ENCODE peak calls at places on chromosomes 12 and 14, in four cellular contexts. One of them, this sample, is unnamed.

GRCh38 chr14:54362759-54363437 is 33.9 kb upstream of the CDKN3 start:
- DNase-seq in tibial nerve: no peak
- DNase-seq in upper lobe of right lung: no peak
- DNase-seq in ovary: no peak
- DNase-seq in this sample: no peak

GRCh38 chr12:40031965-40032364 is 73.9 kb downstream of the SLC2A13 start:
- DNase-seq in tibial nerve: no peak
- DNase-seq in upper lobe of right lung: no peak
- DNase-seq in ovary: no peak
- DNase-seq in this sample: no peak

GRCh38 chr12:109553471-109553870 is 19.8 kb downstream of the MMAB start:
- DNase-seq in tibial nerve: no peak
- DNase-seq in ovary: no peak
- DNase-seq in upper lobe of right lung: no peak
- DNase-seq in this sample: no peak

GRCh38 chr12:122836027-122836921 is 1.0 kb downstream of the HIP1R start:
- DNase-seq in tibial nerve: no peak
- DNase-seq in ovary: no peak
- DNase-seq in upper lobe of right lung: no peak
- DNase-seq in this sample: no peak

GRCh38 chr12:89418228-89418910 is 66.1 kb upstream of the DUSP6 start:
- DNase-seq in upper lobe of right lung: no peak
- DNase-seq in ovary: no peak
- DNase-seq in tibial nerve: no peak
- DNase-seq in this sample: no peak

GRCh38 chr14:23556700-23557440 is 799 bp downstream of the THTPA start:
- DNase-seq in upper lobe of right lung: no peak
- DNase-seq in ovary: no peak
- DNase-seq in tibial nerve: no peak
- DNase-seq in this sample: no peak

GRCh38 chr14:29743566-29743965 is 184.1 kb downstream of the PRKD1 start:
- DNase-seq in tibial nerve: no peak
- DNase-seq in upper lobe of right lung: no peak
- DNase-seq in ovary: no peak
- DNase-seq in this sample: no peak

GRCh38 chr12:75844985-75845384 is 186.6 kb downstream of the PHLDA1 start:
- DNase-seq in ovary: no peak
- DNase-seq in tibial nerve: no peak
- DNase-seq in upper lobe of right lung: no peak
- DNase-seq in this sample: no peak

GRCh38 chr14:22923746-22924145 is 4.8 kb upstream of the RBM23 start:
- DNase-seq in upper lobe of right lung: no peak
- DNase-seq in tibial nerve: no peak
- DNase-seq in ovary: no peak
- DNase-seq in this sample: no peak

GRCh38 chr12:34302131-34302885 is 280.0 kb downstream of the ALG10 start:
- DNase-seq in upper lobe of right lung: no peak
- DNase-seq in ovary: no peak
- DNase-seq in tibial nerve: no peak
- DNase-seq in this sample: no peak

GRCh38 chr12:130646690-130647089 is 69.4 kb downstream of the RIMBP2 start:
- DNase-seq in ovary: no peak
- DNase-seq in tibial nerve: no peak
- DNase-seq in upper lobe of right lung: no peak
- DNase-seq in this sample: no peak

GRCh38 chr12:16788888-16789790 is 183.2 kb upstream of the LMO3 start:
- DNase-seq in upper lobe of right lung: no peak
- DNase-seq in ovary: no peak
- DNase-seq in tibial nerve: no peak
- DNase-seq in this sample: no peak

GRCh38 chr14:68665116-68665515 is 127.8 kb downstream of the ZFP36L1 start:
- DNase-seq in upper lobe of right lung: no peak
- DNase-seq in tibial nerve: no peak
- DNase-seq in ovary: no peak
- DNase-seq in this sample: no peak

GRCh38 chr14:46250113-46250703 is 401.4 kb downstream of the RPL10L start:
- DNase-seq in tibial nerve: no peak
- DNase-seq in upper lobe of right lung: no peak
- DNase-seq in ovary: no peak
- DNase-seq in this sample: no peak

GRCh38 chr14:75044322-75044721 is 6.9 kb downstream of the MLH3 start:
- DNase-seq in upper lobe of right lung: no peak
- DNase-seq in tibial nerve: no peak
- DNase-seq in ovary: no peak
- DNase-seq in this sample: no peak

GRCh38 chr12:5395443-5396401 is 36.2 kb upstream of the NTF3 start:
- DNase-seq in upper lobe of right lung: no peak
- DNase-seq in tibial nerve: no peak
- DNase-seq in ovary: no peak
- DNase-seq in this sample: no peak

GRCh38 chr14:69573205-69573840 is 1.3 kb downstream of the CCDC177 start:
- DNase-seq in upper lobe of right lung: peak
- DNase-seq in ovary: no peak
- DNase-seq in tibial nerve: no peak
- DNase-seq in this sample: no peak

GRCh38 chr14:104442107-104442551 is 137.4 kb upstream of the C14orf180 start:
- DNase-seq in tibial nerve: no peak
- DNase-seq in ovary: no peak
- DNase-seq in upper lobe of right lung: peak
- DNase-seq in this sample: no peak

GRCh38 chr12:46373303-46374182 is 970 bp upstream of the SLC38A2 start:
- DNase-seq in tibial nerve: peak
- DNase-seq in ovary: peak
- DNase-seq in upper lobe of right lung: peak
- DNase-seq in this sample: peak
- TF ChIP-seq CTCF in tibial nerve: no peak
- TF ChIP-seq CTCF in ovary: peak
- TF ChIP-seq CTCF in upper lobe of right lung: no peak
- TF ChIP-seq CTCF in this sample: no peak

DNA sequence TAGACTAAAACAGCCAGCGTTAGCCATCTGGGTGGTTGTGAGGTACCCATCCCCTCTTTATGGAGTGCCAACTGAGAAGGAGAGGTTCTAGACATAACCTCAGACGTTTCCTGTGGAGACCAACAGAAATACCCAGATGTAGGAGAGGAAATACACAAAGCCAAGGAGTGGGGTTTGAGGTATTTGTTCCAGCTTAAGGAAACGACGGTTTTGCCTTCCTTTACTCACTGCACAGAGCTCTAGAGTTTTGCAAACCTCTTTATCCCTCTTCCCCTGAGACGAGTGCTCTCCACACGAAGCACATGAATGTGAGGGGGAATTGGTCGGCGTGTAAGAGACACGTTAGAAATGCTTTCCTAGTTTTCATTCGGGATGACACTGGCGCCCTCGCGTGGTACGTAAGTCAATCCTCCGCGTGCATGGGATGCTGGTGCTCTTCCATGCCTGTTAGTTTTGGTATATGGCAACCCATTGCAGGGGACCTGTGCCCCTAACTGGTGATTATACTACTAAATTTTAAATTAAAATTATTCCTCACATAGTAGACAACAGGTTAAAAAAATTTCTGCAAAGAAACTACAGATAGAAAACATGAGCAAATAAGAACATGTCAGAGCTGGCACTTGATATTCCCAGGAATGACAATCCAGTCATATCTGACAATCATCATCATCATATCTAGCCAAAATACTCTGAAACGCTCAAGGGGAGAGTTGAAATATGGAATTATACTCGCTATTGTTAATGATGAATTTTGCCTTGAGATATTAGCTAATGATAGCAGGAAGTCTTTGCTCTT is 121.7 kb downstream of the PPM1H start:
- DNase-seq in upper lobe of right lung: peak
- DNase-seq in tibial nerve: peak
- DNase-seq in ovary: peak
- DNase-seq in this sample: peak
- H3K4me3 ChIP-seq in upper lobe of right lung: peak
- H3K4me3 ChIP-seq in tibial nerve: peak
- H3K4me3 ChIP-seq in ovary: no peak
- H3K4me3 ChIP-seq in this sample: peak

GRCh38 chr12:124812356-124812755 is 51.3 kb downstream of the SCARB1 start:
- DNase-seq in ovary: no peak
- DNase-seq in upper lobe of right lung: no peak
- DNase-seq in tibial nerve: no peak
- DNase-seq in this sample: no peak
- H3K27ac ChIP-seq in ovary: no peak
- H3K27ac ChIP-seq in upper lobe of right lung: no peak
- H3K27ac ChIP-seq in tibial nerve: no peak
- H3K27ac ChIP-seq in this sample: no peak

GRCh38 chr14:77107228-77107627 is 9.2 kb downstream of the CIPC start:
- DNase-seq in ovary: no peak
- DNase-seq in upper lobe of right lung: no peak
- DNase-seq in tibial nerve: peak
- DNase-seq in this sample: no peak

GRCh38 chr14:77109656-77110055 is 11.6 kb downstream of the CIPC start:
- DNase-seq in tibial nerve: no peak
- DNase-seq in upper lobe of right lung: no peak
- DNase-seq in ovary: no peak
- DNase-seq in this sample: no peak

GRCh38 chr14:77106666-77107065 is 8.6 kb downstream of the CIPC start:
- DNase-seq in ovary: no peak
- DNase-seq in tibial nerve: no peak
- DNase-seq in upper lobe of right lung: no peak
- DNase-seq in this sample: no peak

GRCh38 chr14:77110286-77110685 is 12.2 kb downstream of the CIPC start:
- DNase-seq in upper lobe of right lung: no peak
- DNase-seq in tibial nerve: no peak
- DNase-seq in ovary: no peak
- DNase-seq in this sample: no peak

GRCh38 chr14:77108753-77109152 is 10.7 kb downstream of the CIPC start:
- DNase-seq in upper lobe of right lung: no peak
- DNase-seq in tibial nerve: no peak
- DNase-seq in ovary: no peak
- DNase-seq in this sample: no peak
- TF ChIP-seq CTCF in upper lobe of right lung: no peak
- TF ChIP-seq CTCF in tibial nerve: no peak
- TF ChIP-seq CTCF in ovary: no peak
- TF ChIP-seq CTCF in this sample: no peak

DNA sequence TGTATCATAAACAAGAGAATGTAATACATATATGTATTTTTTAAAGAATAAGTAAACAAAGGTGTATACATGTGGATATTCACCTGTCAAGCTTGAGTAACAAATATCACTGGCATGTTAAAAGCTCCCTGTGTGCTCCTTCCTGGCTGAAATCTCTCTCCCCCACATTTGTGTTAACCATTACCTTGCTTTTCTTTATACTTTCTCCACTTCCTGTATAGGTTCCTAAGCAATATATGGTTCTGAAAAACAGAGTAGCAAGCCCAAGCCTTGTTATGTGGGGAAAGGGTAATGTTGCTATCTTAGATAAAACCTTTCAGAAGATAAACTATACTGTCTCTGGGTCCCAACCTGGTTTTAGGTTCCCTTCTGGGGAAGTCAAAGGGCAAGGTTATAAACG is 32.3 kb upstream of the TBC1D30 start:
- DNase-seq in upper lobe of right lung: no peak
- DNase-seq in ovary: no peak
- DNase-seq in tibial nerve: no peak
- DNase-seq in this sample: no peak
- H3K4me3 ChIP-seq in upper lobe of right lung: no peak
- H3K4me3 ChIP-seq in ovary: no peak
- H3K4me3 ChIP-seq in tibial nerve: no peak
- H3K4me3 ChIP-seq in this sample: no peak

DNA sequence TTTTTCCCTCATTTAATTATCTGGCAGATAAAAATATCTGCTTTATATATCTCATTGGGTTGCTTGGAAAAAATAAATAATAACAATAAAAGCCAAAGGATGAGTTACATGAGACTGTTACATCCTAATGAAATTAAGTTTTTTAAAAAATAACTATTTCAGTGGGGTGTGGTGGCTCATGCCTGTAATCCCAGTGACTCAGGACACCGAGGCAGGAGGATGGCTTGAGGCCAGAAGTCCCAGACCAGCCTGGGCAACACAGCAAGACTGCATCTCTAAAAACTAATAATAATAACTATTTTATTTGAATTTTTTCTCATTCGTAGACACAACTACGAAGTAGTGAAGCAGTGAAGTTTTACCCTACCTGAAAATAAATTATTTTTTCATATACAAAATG is 103.3 kb downstream of the BCAT1 start:
- DNase-seq in upper lobe of right lung: no peak
- DNase-seq in ovary: no peak
- DNase-seq in tibial nerve: no peak
- DNase-seq in this sample: no peak
- H3K27ac ChIP-seq in upper lobe of right lung: no peak
- H3K27ac ChIP-seq in ovary: no peak
- H3K27ac ChIP-seq in tibial nerve: no peak
- H3K27ac ChIP-seq in this sample: no peak

GRCh38 chr12:77615331-77615730 is 215.4 kb upstream of the NAV3 start:
- DNase-seq in tibial nerve: no peak
- DNase-seq in upper lobe of right lung: no peak
- DNase-seq in ovary: no peak
- DNase-seq in this sample: no peak
- TF ChIP-seq CTCF in tibial nerve: no peak
- TF ChIP-seq CTCF in upper lobe of right lung: no peak
- TF ChIP-seq CTCF in ovary: no peak
- TF ChIP-seq CTCF in this sample: no peak

DNA sequence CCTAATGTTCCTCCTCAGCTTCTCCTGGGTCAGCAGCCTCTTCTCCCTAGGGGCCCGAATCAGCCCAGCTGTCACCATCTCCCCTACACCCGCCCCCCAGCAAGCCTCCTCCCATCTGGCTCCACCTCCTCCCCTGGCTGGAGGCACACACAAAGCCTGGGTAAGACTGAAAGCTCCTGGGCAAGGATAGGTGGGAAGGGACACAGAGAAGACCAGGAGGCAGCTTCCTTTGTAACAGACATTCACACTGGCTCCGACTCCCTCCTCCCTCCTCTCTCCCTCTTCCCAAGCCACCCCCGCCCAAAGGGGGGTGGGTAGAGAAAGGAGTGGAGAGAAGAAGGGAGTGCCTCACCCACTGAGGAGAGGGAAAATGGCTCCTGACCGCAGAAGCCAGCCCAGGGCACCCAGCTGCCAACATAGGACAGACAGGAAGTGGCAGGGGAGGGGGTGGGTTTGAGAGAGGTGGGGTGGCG is 4.0 kb downstream of the CHD4 start:
- DNase-seq in upper lobe of right lung: no peak
- DNase-seq in ovary: no peak
- DNase-seq in tibial nerve: no peak
- DNase-seq in this sample: peak
- H3K4me3 ChIP-seq in upper lobe of right lung: peak
- H3K4me3 ChIP-seq in ovary: no peak
- H3K4me3 ChIP-seq in tibial nerve: no peak
- H3K4me3 ChIP-seq in this sample: peak

GRCh38 chr14:96284430-96284829 is 28.4 kb downstream of the BDKRB1 start:
- DNase-seq in ovary: no peak
- DNase-seq in upper lobe of right lung: no peak
- DNase-seq in tibial nerve: no peak
- DNase-seq in this sample: no peak
- H3K27ac ChIP-seq in ovary: no peak
- H3K27ac ChIP-seq in upper lobe of right lung: no peak
- H3K27ac ChIP-seq in tibial nerve: no peak
- H3K27ac ChIP-seq in this sample: no peak